ENCODE peak calls at places on chromosomes 13 and 19, in ten cellular contexts. D is foreskin keratinocyte, S is dorsolateral prefrontal cortex, L is suprapubic skin, F is AG09319, Y is colonic mucosa, C is IMR-90, J is WTC11, P is heart right ventricle, O is keratinocyte. W is an unnamed sample.
A peak's percentile ranks its signal among the peaks of the same experiment; 100 is the strongest.

GRCh38 chr13:86174632-86175031 is 375.4 kb upstream of the SLITRK6 start:
- DNase-seq in J (no peak), P (no peak), D (no peak), F (no peak), S (no peak), C (no peak), L (no peak), Y (no peak), O (no peak), W (peak; percentile 14)

GRCh38 chr13:76222511-76222910 is 586.4 kb downstream of the LMO7 start:
- DNase-seq in L (no peak), Y (no peak), D (no peak), O (no peak), S (no peak), J (no peak), C (peak; percentile 55), P (no peak), F (no peak), W (no peak)

GRCh38 chr19:45161715-45162463 is 1.1 kb upstream of the NKPD1 start:
- DNase-seq in Y (no peak), S (no peak), J (peak; percentile 79), C (peak; percentile 28), D (no peak), F (no peak), O (no peak), L (no peak), P (peak; percentile 22), W (peak; percentile 55)

GRCh38 chr13:113135281-113135760 is 12.7 kb downstream of the F10 start:
- DNase-seq in Y (no peak), S (no peak), J (no peak), F (no peak), O (no peak), D (no peak), P (no peak), C (no peak), L (peak; percentile 2), W (no peak)

GRCh38 chr13:53605306-53605705 is 576.7 kb downstream of the OLFM4 start:
- DNase-seq in C (no peak), Y (no peak), P (no peak), S (no peak), F (no peak), D (no peak), L (no peak), J (no peak), O (no peak), W (no peak)

GRCh38 chr13:64675256-64675892 is 2554.8 kb downstream of the PCDH9 start:
- DNase-seq in F (peak; percentile 5), L (no peak), D (peak; percentile 97), Y (no peak), P (no peak), C (peak; percentile 77), S (no peak), J (no peak), O (peak; percentile 15), W (peak; percentile 87)

GRCh38 chr19:3683866-3684816 is 16.1 kb downstream of the PIP5K1C start:
- DNase-seq in F (no peak), D (no peak), C (peak; percentile 31), L (no peak), O (no peak), S (no peak), Y (no peak), J (no peak), P (no peak), W (peak; percentile 93)

GRCh38 chr19:38425810-38426466 is at the start of gene RASGRP4:
- DNase-seq in J (peak; percentile 45), D (no peak), F (no peak), Y (peak; percentile 32), S (no peak), C (no peak), O (no peak), L (no peak), P (peak; percentile 16), W (no peak)

GRCh38 chr19:48738557-48739399 is 1.6 kb downstream of the RASIP1 start:
- DNase-seq in S (peak; percentile 97), J (peak; percentile 99), O (peak; percentile 74), L (peak; percentile 93), C (peak; percentile 65), Y (peak; percentile 99), F (no peak), P (peak; percentile 95), D (peak; percentile 61), W (peak; percentile 82)

DNA sequence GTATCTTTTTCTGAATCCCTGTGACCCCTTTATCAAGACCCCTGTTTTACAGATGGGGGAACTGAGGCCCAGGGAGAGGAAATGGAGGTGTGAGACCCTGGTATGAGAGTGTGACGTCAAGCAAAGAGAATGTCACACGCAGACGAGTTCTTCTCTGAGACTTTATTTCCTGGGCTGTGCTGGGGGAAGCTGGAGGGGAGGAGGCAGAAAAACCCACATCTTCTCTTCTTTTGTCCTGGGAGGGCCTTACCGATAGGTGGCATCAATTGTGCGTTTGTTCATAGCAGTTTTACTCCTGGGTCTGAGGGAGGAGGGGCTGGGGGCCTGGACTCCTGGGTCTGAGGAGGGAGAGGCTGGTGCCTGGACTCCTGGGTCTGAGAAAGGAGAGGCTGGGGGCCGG is 4.9 kb upstream of the KLK15 start:
- DNase-seq in D (no peak), J (no peak), C (no peak), L (no peak), Y (no peak), S (no peak), O (no peak), F (no peak), P (no peak), W (peak; percentile 5)
- TF ChIP-seq CTCF in D (peak; percentile 44), J (no peak), C (peak; percentile 17), L (no peak), Y (no peak), S (no peak), O (no peak), F (no peak), P (no peak), W (peak; percentile 37)

GRCh38 chr19:33704271-33704670 is 82.5 kb downstream of the CHST8 start:
- DNase-seq in F (no peak), C (no peak), O (no peak), D (no peak), P (no peak), S (no peak), Y (no peak), J (no peak), L (no peak), W (no peak)
- TF ChIP-seq CTCF in F (no peak), C (no peak), O (no peak), D (no peak), P (no peak), S (no peak), Y (no peak), J (no peak), L (no peak), W (no peak)

GRCh38 chr19:1266818-1267440 is 2.2 kb upstream of the CIRBP start:
- DNase-seq in D (no peak), P (peak; percentile 72), L (no peak), Y (peak; percentile 86), F (no peak), O (no peak), S (peak; percentile 82), J (peak; percentile 79), C (no peak), W (peak; percentile 54)
- TF ChIP-seq CTCF in D (peak; percentile 91), P (peak; percentile 98), L (peak; percentile 98), Y (peak; percentile 94), F (peak; percentile 64), O (peak; percentile 85), S (peak; percentile 95), J (peak; percentile 97), C (peak; percentile 88), W (peak; percentile 71)

GRCh38 chr19:11227201-11227886 is 12.1 kb upstream of the ANGPTL8 start:
- DNase-seq in O (no peak), C (no peak), J (peak; percentile 92), D (peak; percentile 6), Y (peak; percentile 28), P (no peak), F (no peak), S (no peak), L (no peak), W (peak; percentile 13)
- TF ChIP-seq CTCF in O (peak; percentile 7), C (no peak), J (peak; percentile 58), D (peak; percentile 44), Y (no peak), P (no peak), F (no peak), S (no peak), L (no peak), W (peak; percentile 32)

GRCh38 chr13:49976314-49977258 is 20.3 kb upstream of the TRIM13 start:
- DNase-seq in C (peak; percentile 70), J (peak; percentile 76), D (peak; percentile 60), P (peak; percentile 57), S (peak; percentile 76), O (no peak), L (no peak), F (peak; percentile 37), Y (peak; percentile 79), W (peak; percentile 85)
- TF ChIP-seq CTCF in C (peak; percentile 86), J (peak; percentile 95), D (peak; percentile 90), P (peak; percentile 84), S (peak; percentile 87), O (peak; percentile 82), L (peak; percentile 75), F (peak; percentile 92), Y (peak; percentile 84), W (peak; percentile 98)

W was measured in choroid plexus epithelial cell.